ENCODE peak calls at places on chromosomes 1 and 21, in four cellular contexts. K is breast epithelium, R is WTC11, E is AG09309. M is an unnamed sample.

GRCh38 chr1:76191561-76191960 is 117.0 kb downstream of the ST6GALNAC3 start:
- DNase-seq in K (no peak), R (no peak), E (no peak), M (no peak)

GRCh38 chr1:12696658-12697057 is 19.3 kb upstream of the AADACL3 start:
- DNase-seq in K (no peak), R (no peak), E (no peak), M (no peak)

GRCh38 chr21:28754862-28755261 is 237.8 kb downstream of the LTN1 start:
- DNase-seq in K (no peak), R (no peak), E (no peak), M (no peak)

GRCh38 chr1:150582371-150582770 is 3.0 kb upstream of the MCL1 start:
- DNase-seq in K (no peak), R (no peak), E (no peak), M (no peak)

GRCh38 chr21:34511787-34512451 is at the start of gene KCNE1:
- DNase-seq in K (no peak), R (no peak), E (no peak), M (no peak)

GRCh38 chr1:24562625-24563024 is 6.7 kb downstream of the NCMAP start:
- DNase-seq in K (peak), R (no peak), E (no peak), M (no peak)

GRCh38 chr1:52901384-52901783 is 20.2 kb downstream of the ECHDC2 start:
- DNase-seq in K (no peak), R (no peak), E (no peak), M (no peak)

GRCh38 chr21:42214081-42214750 is 4.7 kb upstream of the ABCG1 start:
- DNase-seq in K (no peak), R (no peak), E (no peak), M (no peak)

GRCh38 chr1:45351508-45351907 is 11.3 kb upstream of the MUTYH start:
- DNase-seq in K (no peak), R (no peak), E (no peak), M (no peak)

GRCh38 chr1:221174598-221174997 is 295.4 kb downstream of the HLX start:
- DNase-seq in K (no peak), R (peak), E (no peak), M (peak)

GRCh38 chr1:151934048-151934493 is 24.8 kb upstream of the THEM4 start:
- DNase-seq in K (no peak), R (peak), E (no peak), M (peak)

GRCh38 chr1:211736351-211736915 is 61.0 kb upstream of the NEK2 start:
- DNase-seq in K (peak), R (no peak), E (no peak), M (no peak)

GRCh38 chr1:80171101-80171500 is 1164.6 kb upstream of the ADGRL4 start:
- DNase-seq in K (no peak), R (no peak), E (no peak), M (no peak)

GRCh38 chr1:37666241-37666867 is 26.0 kb upstream of the CDCA8 start:
- DNase-seq in K (no peak), R (no peak), E (no peak), M (no peak)

GRCh38 chr1:35561297-35561971 is 3.8 kb downstream of the NCDN start:
- DNase-seq in K (no peak), R (no peak), E (no peak), M (peak)

GRCh38 chr1:115495603-115496002 is 146.2 kb upstream of the VANGL1 start:
- DNase-seq in K (no peak), R (no peak), E (no peak), M (no peak)

GRCh38 chr21:35599164-35599563 is 461.2 kb downstream of the SETD4 start:
- DNase-seq in K (no peak), R (no peak), E (no peak), M (no peak)

GRCh38 chr21:35904995-35905972 is 155.0 kb downstream of the SETD4 start:
- DNase-seq in K (no peak), R (no peak), E (no peak), M (no peak)

GRCh38 chr1:60149254-60149653 is 75.7 kb upstream of the C1orf87 start:
- DNase-seq in K (no peak), R (no peak), E (no peak), M (no peak)

GRCh38 chr1:113479713-113480676 is 89.7 kb downstream of the MAGI3 start:
- DNase-seq in K (no peak), R (no peak), E (no peak), M (no peak)

GRCh38 chr1:220692436-220693228 is 2.5 kb downstream of the C1orf115 start:
- DNase-seq in K (no peak), R (no peak), E (no peak), M (no peak)

GRCh38 chr1:157045251-157046218 is at the start of gene ARHGEF11:
- DNase-seq in K (peak), R (peak), E (peak), M (peak)

GRCh38 chr1:9615316-9616063 is 26.8 kb downstream of the TMEM201 start:
- DNase-seq in K (no peak), R (peak), E (no peak), M (peak)

GRCh38 chr1:198656500-198656932 is 17.7 kb downstream of the PTPRC start:
- DNase-seq in K (no peak), R (no peak), E (no peak), M (no peak)

GRCh38 chr1:197180252-197180878 is 33.9 kb upstream of the ASPM start:
- DNase-seq in K (no peak), R (no peak), E (peak), M (no peak)

GRCh38 chr1:203440780-203441179 is 34.8 kb upstream of the PRELP start:
- DNase-seq in K (peak), R (peak), E (peak), M (no peak)

DNA sequence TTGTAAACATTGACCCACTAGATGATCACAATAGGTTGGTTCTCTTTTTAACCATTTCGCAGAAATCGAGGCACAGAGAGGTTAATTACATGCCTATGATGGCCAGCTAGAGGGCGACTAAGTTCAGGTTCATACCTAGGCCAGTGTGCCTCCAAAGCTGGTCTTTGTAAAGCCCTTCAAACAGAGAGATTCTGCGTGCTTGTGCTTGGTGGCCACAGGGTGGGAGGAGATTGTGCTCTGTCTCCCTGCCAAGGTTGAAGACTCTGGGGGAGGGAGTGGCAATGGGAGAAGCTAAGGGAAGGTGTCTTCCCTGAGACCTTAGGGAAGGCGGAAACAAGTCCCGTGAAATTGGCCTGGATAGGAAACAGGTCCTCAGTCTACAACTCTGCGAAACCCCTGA is 59.1 kb upstream of the RBM15 start:
- DNase-seq in K (no peak), R (no peak), E (no peak), M (no peak)
- TF ChIP-seq CTCF in K (no peak), R (no peak), E (no peak), M (no peak)

GRCh38 chr1:54794401-54795099 is 6.6 kb downstream of the TTC22 start:
- DNase-seq in K (no peak), R (no peak), E (no peak), M (no peak)
- TF ChIP-seq CTCF in K (no peak), R (no peak), E (no peak), M (no peak)

DNA sequence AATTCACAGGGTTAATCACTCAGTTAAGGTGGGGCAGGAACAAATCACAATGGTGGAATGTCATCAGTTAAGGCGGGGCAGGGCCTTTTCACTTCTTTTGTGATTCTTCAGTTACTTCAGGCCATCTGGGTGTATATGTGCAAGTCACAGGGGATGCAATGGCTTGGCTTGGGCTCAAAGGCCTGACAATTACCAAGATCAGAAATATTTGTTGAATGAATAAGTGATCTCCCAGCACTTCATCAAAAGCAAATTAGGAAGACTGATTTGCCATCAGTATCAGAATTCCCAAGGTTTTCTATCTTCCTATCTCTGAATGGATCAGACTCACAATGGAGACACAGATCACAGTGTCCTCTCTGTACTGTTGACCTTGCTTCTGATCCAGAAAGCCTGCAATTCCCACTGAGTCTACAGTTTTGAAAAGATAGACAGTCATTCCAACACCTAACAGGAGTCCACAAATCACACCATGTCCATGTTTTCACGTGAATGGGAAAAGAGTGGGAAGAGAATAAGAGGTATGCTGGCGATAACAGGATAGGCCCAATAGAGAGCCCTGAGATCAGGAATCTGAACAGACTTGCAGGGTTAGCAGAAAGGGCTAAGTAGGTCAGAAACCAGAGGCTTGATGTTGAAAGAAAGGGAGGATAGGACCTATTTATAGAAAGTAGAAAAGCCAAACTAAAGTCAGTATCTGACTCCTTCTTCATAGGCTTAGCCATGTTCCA is 75.3 kb downstream of the KCNK1 start:
- DNase-seq in K (no peak), R (no peak), E (no peak), M (no peak)
- TF ChIP-seq CTCF in K (no peak), R (no peak), E (no peak), M (no peak)

GRCh38 chr21:38795475-38795874 is 10.3 kb upstream of the ETS2 start:
- DNase-seq in K (no peak), R (no peak), E (no peak), M (no peak)
- TF ChIP-seq CTCF in K (no peak), R (no peak), E (no peak), M (no peak)

DNA sequence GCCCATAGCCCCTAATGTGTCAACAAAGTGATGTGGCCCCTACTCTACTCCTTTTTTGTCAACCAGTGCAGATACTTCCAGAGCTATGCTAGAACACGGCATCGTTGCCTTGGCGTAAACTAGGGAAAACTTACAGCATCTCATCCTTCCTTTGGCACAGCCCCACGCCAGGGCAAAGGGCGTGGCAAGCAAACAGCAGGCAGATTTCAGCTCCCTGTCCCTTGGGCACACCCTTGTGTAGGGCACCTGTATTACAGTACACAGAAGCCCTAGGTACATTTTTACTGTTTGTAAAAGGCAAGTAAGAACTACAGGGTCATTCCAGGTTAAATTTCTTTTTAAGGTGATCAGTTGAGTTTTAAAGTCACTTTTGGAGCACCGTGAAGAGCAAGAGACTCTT is 29.3 kb downstream of the PRDX6 start:
- DNase-seq in K (no peak), R (peak), E (no peak), M (no peak)
- TF ChIP-seq CTCF in K (no peak), R (peak), E (no peak), M (no peak)

M was measured in glutamatergic neuron.